ENCODE peak calls at places on chromosomes 6 and 20, in ten cellular contexts. A is activated T-helper 1 cell treated with Interleukin-2 at 50 U/mL for 16 hours; N is germinal center; M is ascending aorta; K is activated naive CD8-positive, alpha-beta T cell treated with anti-CD3 and anti-CD28 coated beads for 36 hours; J is astrocyte of the hippocampus; Y is fibroblast of mammary gland; C is substantia nigra; F is effector CD8-positive, alpha-beta T cell; U is cardiac fibroblast. Q is an unnamed sample.

GRCh38 chr6:149859368-149859767 is 4.8 kb downstream of the LRP11 start:
- DNase-seq in A (no peak), U (peak), K (no peak), M (no peak), C (no peak), F (no peak), J (no peak), Y (peak), N (no peak), Q (peak)

GRCh38 chr6:154791561-154792317 is 58.5 kb downstream of the SCAF8 start:
- DNase-seq in J (no peak), K (no peak), U (peak), Y (peak), N (no peak), F (no peak), M (no peak), A (no peak), C (no peak), Q (peak)

GRCh38 chr6:111614833-111615582 is 9.3 kb upstream of the TRAF3IP2 start:
- DNase-seq in K (no peak), J (no peak), A (no peak), N (no peak), C (no peak), Y (no peak), U (no peak), M (no peak), F (no peak), Q (peak)

GRCh38 chr6:134437376-134437775 is 119.5 kb upstream of the SGK1 start:
- DNase-seq in K (peak), J (no peak), A (no peak), U (peak), M (no peak), N (peak), F (no peak), C (no peak), Y (peak), Q (peak)

GRCh38 chr6:2531426-2532208 is 219.1 kb downstream of the MYLK4 start:
- DNase-seq in Y (peak), J (peak), F (no peak), K (no peak), U (peak), A (no peak), M (no peak), N (no peak), C (no peak), Q (no peak)

GRCh38 chr6:22657341-22657985 is 88.1 kb downstream of the HDGFL1 start:
- DNase-seq in A (no peak), N (no peak), F (no peak), U (no peak), C (peak), K (no peak), Y (no peak), M (no peak), J (peak), Q (no peak)

GRCh38 chr20:16189371-16189770 is 383.9 kb downstream of the KIF16B start:
- DNase-seq in C (no peak), J (no peak), A (no peak), M (no peak), U (no peak), N (no peak), Y (no peak), K (no peak), F (no peak), Q (no peak)

GRCh38 chr20:31845300-31845863 is at the start of gene FOXS1:
- DNase-seq in A (no peak), F (no peak), N (no peak), Y (no peak), J (peak), U (peak), C (no peak), M (peak), K (no peak), Q (peak)

GRCh38 chr6:31907158-31907813 is 5.4 kb upstream of the ZBTB12 start:
- DNase-seq in F (no peak), Y (peak), K (no peak), J (peak), A (no peak), M (no peak), N (no peak), U (peak), C (no peak), Q (no peak)

GRCh38 chr6:2596222-2596621 is 154.5 kb downstream of the MYLK4 start:
- DNase-seq in U (no peak), M (no peak), A (no peak), K (no peak), Y (no peak), J (no peak), C (no peak), N (no peak), F (no peak), Q (no peak)

GRCh38 chr6:156563710-156564109 is 213.5 kb upstream of the ARID1B start:
- DNase-seq in C (no peak), K (no peak), N (no peak), M (no peak), F (no peak), U (no peak), Y (no peak), A (no peak), J (no peak), Q (no peak)

GRCh38 chr6:7912024-7912423 is 1.4 kb upstream of the TXNDC5 start:
- DNase-seq in J (no peak), M (no peak), A (no peak), U (no peak), F (no peak), K (no peak), C (no peak), Y (peak), N (no peak), Q (no peak)

GRCh38 chr20:57596998-57597939 is 23.0 kb downstream of the ZBP1 start:
- DNase-seq in C (no peak), U (peak), M (no peak), K (peak), N (peak), Y (peak), F (peak), J (peak), A (peak), Q (peak)

GRCh38 chr6:11231564-11232176 is 798 bp downstream of the NEDD9 start:
- DNase-seq in J (peak), U (peak), C (no peak), K (no peak), A (no peak), F (no peak), N (no peak), M (no peak), Y (no peak), Q (peak)